ENCODE peak calls at places on chromosomes 13 and 19, in six cellular contexts. I is mammary epithelial cell, V is Peyer's patch, X is heart left ventricle, G is stomach, Y is GM23248. S is an unnamed sample.

GRCh38 chr13:51935326-51936171 is 73.8 kb downstream of the CCDC70 start:
- DNase-seq in I (peak; percentile 19), V (no peak), X (no peak), G (peak; percentile 59), Y (peak; percentile 21), S (no peak)

GRCh38 chr13:36157475-36157874 is 26.3 kb upstream of the DCLK1 start:
- DNase-seq in I (no peak), V (no peak), X (no peak), G (no peak), Y (no peak), S (no peak)

GRCh38 chr19:6452223-6452614 is 7.4 kb downstream of the SLC25A23 start:
- DNase-seq in I (no peak), V (no peak), X (no peak), G (no peak), Y (no peak), S (no peak)

GRCh38 chr13:97977982-97978381 is 24.5 kb downstream of the IPO5 start:
- DNase-seq in I (no peak), V (no peak), X (no peak), G (no peak), Y (peak; percentile 4), S (no peak)

GRCh38 chr19:15427350-15427700 is 8.5 kb upstream of the AKAP8L start:
- DNase-seq in I (no peak), V (no peak), X (peak; percentile 24), G (no peak), Y (no peak), S (no peak)

GRCh38 chr13:94352057-94352456 is 127.4 kb downstream of the DCT start:
- DNase-seq in I (no peak), V (no peak), X (no peak), G (no peak), Y (peak; percentile 24), S (no peak)

GRCh38 chr19:11554160-11554559 is 4.9 kb downstream of the ELOF1 start:
- DNase-seq in I (no peak), V (peak; percentile 80), X (no peak), G (no peak), Y (no peak), S (no peak)

GRCh38 chr19:41993612-41994483 is at the start of gene ATP1A3:
- DNase-seq in I (peak; percentile 52), V (peak; percentile 72), X (peak; percentile 73), G (peak; percentile 51), Y (peak; percentile 81), S (no peak)

GRCh38 chr13:49292742-49293498 is 45.2 kb downstream of the CDADC1 start:
- DNase-seq in I (no peak), V (no peak), X (peak; percentile 65), G (peak; percentile 41), Y (peak; percentile 7), S (no peak)

GRCh38 chr19:40754611-40755247 is 3.7 kb downstream of the SNRPA start:
- DNase-seq in I (no peak), V (no peak), X (no peak), G (peak; percentile 60), Y (peak; percentile 51), S (no peak)

GRCh38 chr19:45716314-45717130 is 14.2 kb downstream of the FBXO46 start:
- DNase-seq in I (peak; percentile 50), V (peak; percentile 40), X (no peak), G (no peak), Y (peak; percentile 61), S (peak; percentile 44)

GRCh38 chr19:19106061-19106551 is 32.2 kb downstream of the TMEM161A start:
- DNase-seq in I (no peak), V (no peak), X (peak; percentile 47), G (no peak), Y (no peak), S (no peak)

GRCh38 chr19:27734496-27735220 is 1478.3 kb downstream of the UQCRFS1 start:
- DNase-seq in I (no peak), V (no peak), X (no peak), G (no peak), Y (no peak), S (no peak)

GRCh38 chr19:11131471-11131870 is 24.1 kb downstream of the SPC24 start:
- DNase-seq in I (no peak), V (no peak), X (no peak), G (no peak), Y (no peak), S (no peak)

GRCh38 chr19:29145756-29146155 is 67.2 kb downstream of the UQCRFS1 start:
- DNase-seq in I (no peak), V (no peak), X (no peak), G (no peak), Y (no peak), S (no peak)

GRCh38 chr19:38877781-38878574 is at the start of gene RINL:
- DNase-seq in I (no peak), V (peak; percentile 89), X (peak; percentile 32), G (peak; percentile 46), Y (no peak), S (no peak)

GRCh38 chr19:2719232-2719735 is 1.9 kb downstream of the DIRAS1 start:
- DNase-seq in I (no peak), V (no peak), X (no peak), G (no peak), Y (no peak), S (no peak)

GRCh38 chr19:15114153-15114540 is 6.9 kb downstream of the SYDE1 start:
- DNase-seq in I (no peak), V (no peak), X (no peak), G (no peak), Y (peak; percentile 83), S (no peak)

GRCh38 chr13:106755542-106755941 is 187.6 kb upstream of the ARGLU1 start:
- DNase-seq in I (no peak), V (no peak), X (no peak), G (no peak), Y (no peak), S (no peak)

GRCh38 chr19:15702590-15702930 is 25.3 kb upstream of the OR10H2 start:
- DNase-seq in I (peak; percentile 60), V (peak; percentile 34), X (peak; percentile 80), G (peak; percentile 64), Y (peak; percentile 26), S (no peak)

GRCh38 chr13:46553886-46554855 is 1.2 kb downstream of the LRCH1 start:
- DNase-seq in I (peak; percentile 89), V (peak; percentile 79), X (peak; percentile 73), G (peak; percentile 71), Y (peak; percentile 91), S (peak; percentile 83)

GRCh38 chr19:48250290-48251025 is 5.3 kb downstream of the CARD8 start:
- DNase-seq in I (no peak), V (no peak), X (no peak), G (no peak), Y (no peak), S (no peak)
- H3K27ac ChIP-seq in I (no peak overlapping the region), V (peak overlapping the region; percentile 49), X (peak overlapping the region; percentile 81), G (peak overlapping the region; percentile 8), Y (no peak overlapping the region), S (no peak overlapping the region)

GRCh38 chr13:48232420-48233096 is 448 bp upstream of the ITM2B start:
- DNase-seq in I (no peak), V (no peak), X (no peak), G (peak; percentile 35), Y (peak; percentile 33), S (peak; percentile 42)

GRCh38 chr13:48230541-48230940 is 2.5 kb upstream of the ITM2B start:
- DNase-seq in I (no peak), V (no peak), X (no peak), G (no peak), Y (no peak), S (no peak)

GRCh38 chr13:48231948-48232347 is 1.1 kb upstream of the ITM2B start:
- DNase-seq in I (no peak), V (no peak), X (peak; percentile 22), G (no peak), Y (no peak), S (no peak)

GRCh38 chr13:48233097-48233885 is at the start of gene ITM2B:
- DNase-seq in I (peak; percentile 64), V (peak; percentile 75), X (peak; percentile 87), G (peak; percentile 82), Y (peak; percentile 90), S (peak; percentile 61)

GRCh38 chr13:48231080-48231479 is 1.9 kb upstream of the ITM2B start:
- DNase-seq in I (no peak), V (no peak), X (no peak), G (no peak), Y (no peak), S (no peak)
- H3K4me3 ChIP-seq in I (no peak overlapping the region), V (no peak overlapping the region), X (no peak overlapping the region), G (no peak overlapping the region), Y (no peak overlapping the region), S (no peak overlapping the region)

GRCh38 chr13:43802511-43802910 is 15.7 kb upstream of the ENOX1 start:
- DNase-seq in I (peak; percentile 67), V (no peak), X (no peak), G (no peak), Y (no peak), S (no peak)

GRCh38 chr13:43805071-43805468 is 18.3 kb upstream of the ENOX1 start:
- DNase-seq in I (peak; percentile 99), V (no peak), X (no peak), G (no peak), Y (peak; percentile 95), S (peak; percentile 46)

GRCh38 chr13:43805681-43806128 is 18.9 kb upstream of the ENOX1 start:
- DNase-seq in I (peak; percentile 48), V (no peak), X (no peak), G (no peak), Y (no peak), S (no peak)

GRCh38 chr13:43800828-43801227 is 14.1 kb upstream of the ENOX1 start:
- DNase-seq in I (no peak), V (no peak), X (no peak), G (no peak), Y (no peak), S (no peak)

DNA sequence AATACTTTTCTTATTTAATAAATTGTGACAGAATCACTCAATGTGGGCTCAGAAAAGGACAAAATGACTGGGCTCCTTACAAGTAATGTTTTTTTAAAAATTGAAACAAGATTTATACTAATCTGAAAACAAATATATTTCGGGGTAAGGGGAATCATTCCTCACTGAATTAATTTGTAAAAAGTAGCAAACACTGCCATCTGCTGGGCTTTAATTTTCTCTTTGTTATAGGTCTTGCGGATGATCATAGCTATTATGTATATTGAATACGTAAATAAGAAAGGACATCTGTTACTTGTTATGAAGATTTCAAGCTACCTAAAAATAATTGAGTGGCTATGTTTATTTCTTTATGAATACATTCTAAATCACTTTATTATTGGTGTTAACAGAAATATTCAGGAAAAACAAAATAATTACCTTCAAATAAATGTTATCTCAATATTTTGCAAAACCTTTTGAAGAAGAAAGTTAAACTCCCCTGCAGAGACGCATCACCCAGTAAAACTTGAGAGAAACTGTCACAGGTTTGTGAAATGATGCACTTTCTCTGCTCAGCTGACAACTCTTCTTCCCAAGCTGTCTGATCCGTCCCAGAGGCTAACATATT is 17.8 kb upstream of the ENOX1 start:
- DNase-seq in I (peak; percentile 64), V (no peak), X (no peak), G (no peak), Y (peak; percentile 75), S (peak; percentile 48)
- H3K27ac ChIP-seq in I (peak overlapping the region; percentile 98), V (no peak overlapping the region), X (no peak overlapping the region), G (no peak overlapping the region), Y (peak overlapping the region; percentile 85), S (no peak overlapping the region)

DNA sequence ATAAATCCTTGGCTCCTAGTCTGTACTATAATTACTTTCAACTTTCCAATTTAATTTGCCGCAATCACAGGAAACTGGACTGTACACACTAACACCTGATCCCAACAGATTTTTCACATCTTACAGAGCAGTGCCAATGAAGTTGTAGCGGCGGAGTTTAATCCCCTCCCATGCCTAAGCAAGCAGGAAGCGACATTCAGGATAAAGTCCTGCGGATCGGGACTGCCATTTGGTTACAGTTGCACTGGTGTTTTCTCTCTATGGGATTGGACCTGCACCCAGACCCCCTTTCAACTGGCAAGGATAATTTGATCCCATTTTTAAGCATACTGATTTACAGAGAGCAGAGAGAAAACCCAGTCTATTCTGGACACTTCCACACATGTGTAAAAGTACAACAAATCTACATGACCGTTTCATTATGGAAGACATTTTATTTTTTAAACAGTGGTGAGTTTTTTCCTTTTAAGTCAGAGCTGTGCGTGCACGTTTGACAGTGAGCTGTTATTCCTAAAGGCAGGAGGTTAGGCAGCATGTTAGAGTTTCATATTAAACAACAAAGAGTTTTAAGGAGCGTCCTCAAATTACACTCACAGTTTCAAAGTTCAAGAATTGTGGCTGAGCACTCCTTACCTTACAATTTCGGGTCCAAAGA is 141.8 kb upstream of the RFC3 start:
- DNase-seq in I (no peak), V (no peak), X (no peak), G (peak; percentile 44), Y (peak; percentile 39), S (peak; percentile 27)
- H3K4me3 ChIP-seq in I (peak overlapping the region; percentile 27), V (peak overlapping the region; percentile 49), X (peak overlapping the region; percentile 46), G (peak overlapping the region; percentile 48), Y (peak overlapping the region; percentile 77), S (peak overlapping the region; percentile 39)

S was measured in SJSA1.